ENCODE peak calls at places on chromosomes 6 and 20, in ten cellular contexts. C is cardiac fibroblast; P is GM13977; Y is CD14-positive monocyte; W is GM20000; F is CD8-positive, alpha-beta T cell; Z is nephron progenitor cell; L is sigmoid colon; G is psoas muscle; B is body of pancreas. V is an unnamed sample.

GRCh38 chr6:44078795-44079671 is 48.2 kb downstream of the MRPL14 start:
- DNase-seq in C (peak), P (peak), Y (peak), W (peak), F (peak), Z (peak), L (peak), G (peak), B (peak), V (peak)

GRCh38 chr6:99933129-99933528 is 60.9 kb downstream of the MCHR2 start:
- DNase-seq in C (peak), P (no peak), Y (no peak), W (no peak), F (no peak), Z (no peak), L (no peak), G (no peak), B (no peak), V (no peak)

GRCh38 chr6:136757150-136757549 is 35.1 kb downstream of the MAP3K5 start:
- DNase-seq in C (peak), P (no peak), Y (no peak), W (no peak), F (no peak), Z (no peak), L (no peak), G (no peak), B (no peak), V (no peak)

GRCh38 chr6:39357998-39358686 is 35.6 kb upstream of the KCNK16 start:
- DNase-seq in C (peak), P (no peak), Y (no peak), W (no peak), F (no peak), Z (no peak), L (peak), G (no peak), B (peak), V (no peak)

GRCh38 chr6:113122060-113122459 is 735.1 kb upstream of the MARCKS start:
- DNase-seq in C (peak), P (no peak), Y (no peak), W (no peak), F (no peak), Z (no peak), L (no peak), G (no peak), B (no peak), V (no peak)

GRCh38 chr6:26141378-26141901 is 54.2 kb downstream of the HFE start:
- DNase-seq in C (no peak), P (no peak), Y (no peak), W (no peak), F (no peak), Z (no peak), L (no peak), G (no peak), B (peak), V (no peak)

GRCh38 chr6:144165784-144166183 is 15.5 kb downstream of the STX11 start:
- DNase-seq in C (no peak), P (no peak), Y (no peak), W (no peak), F (no peak), Z (no peak), L (no peak), G (no peak), B (no peak), V (no peak)

GRCh38 chr6:135344526-135344925 is 153.0 kb downstream of the AHI1 start:
- DNase-seq in C (no peak), P (no peak), Y (no peak), W (no peak), F (no peak), Z (no peak), L (no peak), G (no peak), B (no peak), V (no peak)

GRCh38 chr6:148367418-148368024 is 24.9 kb downstream of the SASH1 start:
- DNase-seq in C (peak), P (no peak), Y (no peak), W (no peak), F (no peak), Z (no peak), L (peak), G (peak), B (peak), V (no peak)

GRCh38 chr6:103255132-103255531 is 1604.6 kb downstream of the HACE1 start:
- DNase-seq in C (no peak), P (no peak), Y (no peak), W (no peak), F (no peak), Z (no peak), L (no peak), G (no peak), B (no peak), V (no peak)

GRCh38 chr20:32977281-32978008 is 26.8 kb downstream of the SUN5 start:
- DNase-seq in C (no peak), P (no peak), Y (no peak), W (no peak), F (no peak), Z (no peak), L (no peak), G (no peak), B (no peak), V (no peak)

GRCh38 chr6:26045939-26046368 is 41.3 kb upstream of the HFE start:
- DNase-seq in C (peak), P (no peak), Y (no peak), W (no peak), F (no peak), Z (no peak), L (no peak), G (no peak), B (no peak), V (no peak)

GRCh38 chr6:154471609-154472362 is 38.7 kb downstream of the CNKSR3 start:
- DNase-seq in C (no peak), P (no peak), Y (no peak), W (no peak), F (no peak), Z (no peak), L (no peak), G (no peak), B (no peak), V (no peak)

GRCh38 chr20:8656335-8656734 is 412.6 kb upstream of the PLCB4 start:
- DNase-seq in C (peak), P (no peak), Y (no peak), W (no peak), F (no peak), Z (no peak), L (no peak), G (no peak), B (no peak), V (no peak)

GRCh38 chr20:9476174-9476573 is 38.2 kb upstream of the LAMP5 start:
- DNase-seq in C (no peak), P (no peak), Y (no peak), W (no peak), F (no peak), Z (no peak), L (no peak), G (no peak), B (no peak), V (no peak)

GRCh38 chr20:32004963-32005362 is 5.3 kb upstream of the CCM2L start:
- DNase-seq in C (peak), P (no peak), Y (no peak), W (no peak), F (no peak), Z (no peak), L (no peak), G (no peak), B (no peak), V (no peak)

GRCh38 chr6:41712651-41713103 is 22.7 kb downstream of the TFEB start:
- DNase-seq in C (peak), P (no peak), Y (no peak), W (no peak), F (no peak), Z (no peak), L (peak), G (peak), B (peak), V (no peak)

GRCh38 chr6:155311076-155311475 is 3.2 kb downstream of the TFB1M start:
- DNase-seq in C (no peak), P (no peak), Y (no peak), W (no peak), F (no peak), Z (no peak), L (no peak), G (no peak), B (no peak), V (no peak)

GRCh38 chr6:66897576-66897975 is 1190.5 kb upstream of the EYS start:
- DNase-seq in C (peak), P (no peak), Y (no peak), W (no peak), F (no peak), Z (no peak), L (no peak), G (no peak), B (peak), V (no peak)

GRCh38 chr6:149079911-149080501 is 237.5 kb upstream of the TAB2 start:
- DNase-seq in C (peak), P (no peak), Y (no peak), W (no peak), F (no peak), Z (no peak), L (peak), G (peak), B (peak), V (no peak)

GRCh38 chr6:153084393-153084792 is 46.7 kb downstream of the RGS17 start:
- DNase-seq in C (peak), P (no peak), Y (no peak), W (no peak), F (no peak), Z (no peak), L (no peak), G (no peak), B (no peak), V (no peak)

GRCh38 chr20:44448753-44449546 is 26.7 kb upstream of the TTPAL start:
- DNase-seq in C (peak), P (peak), Y (no peak), W (peak), F (no peak), Z (peak), L (no peak), G (no peak), B (no peak), V (no peak)

GRCh38 chr6:133632906-133633305 is 256.0 kb upstream of the TCF21 start:
- DNase-seq in C (no peak), P (no peak), Y (no peak), W (no peak), F (no peak), Z (no peak), L (no peak), G (no peak), B (no peak), V (no peak)

GRCh38 chr20:58651548-58651822 is 402 bp downstream of the STX16 start:
- DNase-seq in C (no peak), P (no peak), Y (no peak), W (no peak), F (no peak), Z (no peak), L (no peak), G (no peak), B (no peak), V (no peak)

GRCh38 chr20:20450461-20451027 is 82.6 kb downstream of the INSM1 start:
- DNase-seq in C (no peak), P (no peak), Y (no peak), W (no peak), F (no peak), Z (no peak), L (no peak), G (no peak), B (no peak), V (no peak)

GRCh38 chr20:53574819-53575218 is 18.8 kb downstream of the ZNF217 start:
- DNase-seq in C (no peak), P (no peak), Y (no peak), W (no peak), F (no peak), Z (no peak), L (no peak), G (no peak), B (no peak), V (no peak)

GRCh38 chr6:89559487-89559886 is 79.1 kb downstream of the LYRM2 start:
- DNase-seq in C (peak), P (no peak), Y (no peak), W (no peak), F (no peak), Z (peak), L (no peak), G (no peak), B (no peak), V (no peak)

GRCh38 chr6:132887204-132887603 is 72.8 kb downstream of the RPS12 start:
- DNase-seq in C (peak), P (no peak), Y (no peak), W (no peak), F (no peak), Z (no peak), L (no peak), G (no peak), B (no peak), V (no peak)

GRCh38 chr6:98054453-98054852 is 771.4 kb upstream of the MMS22L start:
- DNase-seq in C (peak), P (no peak), Y (no peak), W (no peak), F (no peak), Z (no peak), L (no peak), G (no peak), B (no peak), V (no peak)
- TF ChIP-seq CTCF in C (no peak), P (peak), Y (no peak), W (no peak), F (no peak), Z (no peak), L (no peak), G (no peak), B (no peak), V (no peak)

GRCh38 chr20:22581437-22582385 is 2.7 kb downstream of the FOXA2 start:
- DNase-seq in C (no peak), P (no peak), Y (no peak), W (no peak), F (no peak), Z (peak), L (no peak), G (no peak), B (peak), V (no peak)

GRCh38 chr20:22583773-22584629 is at the start of gene FOXA2:
- DNase-seq in C (no peak), P (no peak), Y (no peak), W (no peak), F (no peak), Z (peak), L (no peak), G (no peak), B (peak), V (no peak)

GRCh38 chr20:22584630-22584921 is 204 bp upstream of the FOXA2 start:
- DNase-seq in C (no peak), P (no peak), Y (no peak), W (no peak), F (no peak), Z (peak), L (no peak), G (no peak), B (peak), V (no peak)

GRCh38 chr20:22582386-22582959 is 1.9 kb downstream of the FOXA2 start:
- DNase-seq in C (no peak), P (no peak), Y (no peak), W (no peak), F (no peak), Z (no peak), L (no peak), G (no peak), B (peak), V (no peak)

DNA sequence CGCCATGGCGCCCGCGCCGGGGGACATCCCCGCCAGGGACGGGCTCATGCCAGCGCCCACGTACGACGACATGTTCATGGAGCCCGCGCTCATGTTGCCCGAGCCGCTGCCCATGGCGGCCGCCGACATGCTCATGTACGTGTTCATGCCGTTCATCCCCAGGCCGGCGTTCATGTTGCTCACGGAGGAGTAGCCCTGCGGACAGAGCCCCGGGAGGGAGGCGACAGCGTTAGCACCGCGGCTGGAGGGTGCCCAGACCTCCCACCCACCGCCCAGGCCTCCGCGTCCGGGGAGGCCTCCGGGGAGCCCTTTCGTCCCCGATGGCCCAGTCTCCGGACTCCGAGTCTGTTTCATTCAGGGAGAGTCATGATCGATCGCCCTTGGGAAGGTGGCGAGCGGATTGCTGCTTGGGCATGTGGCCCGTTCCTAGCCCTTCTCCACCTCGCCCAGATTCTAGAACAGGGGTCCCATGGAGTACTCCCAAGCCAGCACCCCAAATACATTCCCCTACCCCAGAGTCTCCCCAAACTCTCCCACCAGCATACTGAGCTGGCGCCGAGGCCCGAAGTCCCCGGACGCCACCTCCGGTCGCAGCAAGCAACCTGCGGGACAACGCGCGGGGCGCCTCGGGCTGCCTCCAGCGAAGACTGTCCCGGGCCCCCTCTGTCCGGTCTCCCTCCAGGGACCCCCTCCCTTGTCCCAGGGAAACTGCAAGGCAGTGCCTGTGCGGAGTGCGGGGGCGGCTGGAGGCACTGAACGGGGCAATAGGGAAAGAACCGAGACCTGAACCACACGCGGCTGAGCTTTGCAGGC is 1.2 kb downstream of the FOXA2 start:
- DNase-seq in C (no peak), P (no peak), Y (no peak), W (no peak), F (no peak), Z (peak), L (no peak), G (no peak), B (peak), V (no peak)
- TF ChIP-seq CTCF in C (no peak), P (no peak), Y (no peak), W (no peak), F (no peak), Z (no peak), L (no peak), G (no peak), B (no peak), V (no peak)

DNA sequence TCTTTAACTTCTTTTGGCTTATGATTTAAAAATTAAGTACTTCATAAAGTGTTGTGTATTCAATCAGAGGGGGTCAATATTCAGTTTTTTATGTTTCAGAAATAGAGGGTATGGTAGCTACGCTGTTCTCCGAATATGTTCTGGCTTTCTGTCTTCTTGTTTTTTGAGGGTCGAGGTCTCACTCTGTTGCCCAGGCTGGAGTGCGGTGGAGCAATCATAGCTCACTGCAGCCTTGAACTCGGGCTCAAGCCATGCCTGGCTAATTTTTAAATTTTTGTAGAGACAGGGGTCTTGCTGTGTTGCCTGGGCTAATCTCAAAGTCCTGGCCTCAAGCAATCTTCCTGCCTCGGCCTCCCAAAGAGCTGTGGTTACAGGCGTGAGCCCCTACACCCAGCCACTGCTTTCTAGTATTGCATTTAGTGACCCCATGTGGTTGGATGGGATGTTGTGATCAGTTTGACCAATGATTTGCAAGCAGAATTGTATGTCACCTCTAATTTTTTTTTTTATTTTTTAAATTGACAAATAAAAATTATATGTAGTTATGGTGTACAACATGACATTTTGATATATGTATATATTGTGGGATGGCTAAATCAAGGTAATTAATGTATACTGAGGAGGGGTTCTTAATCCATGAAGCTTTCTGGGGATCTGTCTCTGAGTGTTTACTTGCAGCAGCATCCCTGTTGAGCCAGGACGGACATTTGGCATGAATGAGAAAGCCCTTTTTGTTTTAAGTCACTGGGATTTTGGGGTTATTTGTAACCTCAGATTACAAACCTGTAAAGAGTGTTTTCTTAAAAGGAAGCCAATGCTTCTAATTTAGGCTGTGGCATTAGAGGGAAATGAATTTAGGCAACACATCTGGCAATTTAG is 38.5 kb upstream of the DEK start:
- DNase-seq in C (peak), P (no peak), Y (no peak), W (no peak), F (no peak), Z (no peak), L (no peak), G (no peak), B (no peak), V (no peak)
- TF ChIP-seq CTCF in C (no peak), P (peak), Y (no peak), W (no peak), F (no peak), Z (no peak), L (no peak), G (peak), B (no peak), V (no peak)

GRCh38 chr6:125516644-125517043 is 214.9 kb upstream of the HDDC2 start:
- DNase-seq in C (no peak), P (no peak), Y (no peak), W (no peak), F (no peak), Z (no peak), L (no peak), G (no peak), B (no peak), V (no peak)

GRCh38 chr6:125513978-125514377 is 212.2 kb upstream of the HDDC2 start:
- DNase-seq in C (no peak), P (no peak), Y (no peak), W (no peak), F (no peak), Z (no peak), L (no peak), G (no peak), B (no peak), V (no peak)

GRCh38 chr6:125524356-125524755 is 222.6 kb upstream of the HDDC2 start:
- DNase-seq in C (no peak), P (no peak), Y (no peak), W (no peak), F (no peak), Z (no peak), L (no peak), G (no peak), B (no peak), V (no peak)

GRCh38 chr6:125519367-125519766 is 217.6 kb upstream of the HDDC2 start:
- DNase-seq in C (peak), P (no peak), Y (no peak), W (no peak), F (no peak), Z (no peak), L (no peak), G (no peak), B (no peak), V (no peak)
- TF ChIP-seq CTCF in C (no peak), P (no peak), Y (no peak), W (no peak), F (no peak), Z (no peak), L (no peak), G (no peak), B (no peak), V (no peak)